ENCODE peak calls at places on chromosomes 2 and 18, in nine cellular contexts. Y, F, U, D, A, M, J, E and K are unnamed samples.

GRCh38 chr2:96470636-96471035 is 34.5 kb downstream of the NEURL3 start:
- DNase-seq in F (no peak), E (peak), A (peak), M (no peak), J (peak), Y (no peak), U (peak), D (no peak), K (peak)

GRCh38 chr2:239326831-239327535 is 73.8 kb downstream of the HDAC4 start:
- DNase-seq in M (peak), E (no peak), Y (peak), F (no peak), J (peak), D (peak), A (no peak), U (peak), K (peak)

GRCh38 chr18:76992226-76993084 is 140.1 kb downstream of the MBP start:
- DNase-seq in Y (no peak), M (no peak), F (no peak), J (no peak), E (no peak), U (no peak), A (no peak), D (no peak), K (no peak)

GRCh38 chr2:127416486-127417001 is 1.7 kb upstream of the PROC start:
- DNase-seq in U (no peak), D (no peak), F (no peak), A (no peak), E (peak), M (no peak), Y (no peak), J (peak), K (no peak)

GRCh38 chr18:60649107-60649506 is 276.5 kb upstream of the MC4R start:
- DNase-seq in M (no peak), Y (no peak), J (no peak), A (peak), E (no peak), D (no peak), F (no peak), U (no peak), K (no peak)

GRCh38 chr2:43100883-43101662 is 125.3 kb downstream of the ZFP36L2 start:
- DNase-seq in Y (no peak), D (no peak), M (no peak), U (no peak), A (peak), F (no peak), J (no peak), E (peak), K (no peak)

GRCh38 chr2:189056200-189057106 is 82.3 kb downstream of the COL3A1 start:
- DNase-seq in Y (no peak), F (no peak), D (no peak), M (no peak), J (no peak), U (no peak), A (no peak), E (no peak), K (no peak)

GRCh38 chr2:170928036-170928823 is 823 bp upstream of the GORASP2 start:
- DNase-seq in J (no peak), A (peak), E (peak), F (no peak), U (no peak), D (peak), M (no peak), Y (peak), K (no peak)

GRCh38 chr18:12929477-12930083 is 18.2 kb upstream of the SEH1L start:
- DNase-seq in F (no peak), Y (no peak), D (no peak), M (no peak), A (no peak), U (no peak), J (no peak), E (no peak), K (no peak)

GRCh38 chr18:57915241-57915640 is 112.1 kb upstream of the ATP8B1 start:
- DNase-seq in U (no peak), D (no peak), M (no peak), F (no peak), Y (no peak), A (peak), J (no peak), E (no peak), K (no peak)

GRCh38 chr2:143906850-143907249 is 613.1 kb downstream of the ZEB2 start:
- DNase-seq in E (no peak), F (no peak), Y (no peak), U (no peak), D (no peak), A (no peak), M (no peak), J (no peak), K (no peak)

GRCh38 chr2:12549641-12550040 is 167.1 kb upstream of the TRIB2 start:
- DNase-seq in U (no peak), A (no peak), J (no peak), Y (peak), D (no peak), E (peak), F (no peak), M (no peak), K (no peak)

GRCh38 chr18:73564073-73564472 is 583.6 kb downstream of the FBXO15 start:
- DNase-seq in F (peak), M (peak), U (no peak), Y (peak), A (no peak), E (no peak), J (no peak), D (peak), K (no peak)

GRCh38 chr2:230671117-230671516 is 41.5 kb upstream of the CAB39 start:
- DNase-seq in A (no peak), E (no peak), D (peak), Y (peak), U (no peak), J (no peak), M (peak), F (no peak), K (no peak)

GRCh38 chr2:134722728-134723127 is 3.9 kb upstream of the TMEM163 start:
- DNase-seq in J (no peak), U (no peak), A (no peak), Y (no peak), D (no peak), F (no peak), E (no peak), M (no peak), K (no peak)

GRCh38 chr2:26033270-26033768 is 565 bp upstream of the RAB10 start:
- DNase-seq in Y (peak), U (no peak), E (peak), F (peak), J (no peak), A (peak), M (no peak), D (peak), K (no peak)

GRCh38 chr18:33440011-33440383 is 524 bp downstream of the CCDC178 start:
- DNase-seq in Y (no peak), F (peak), M (peak), J (no peak), U (no peak), E (peak), A (peak), D (no peak), K (no peak)

GRCh38 chr2:69087912-69088240 is 74.9 kb downstream of the ANTXR1 start:
- DNase-seq in E (no peak), M (no peak), Y (peak), A (no peak), D (no peak), J (no peak), F (no peak), U (no peak), K (no peak)

GRCh38 chr18:7617738-7618422 is 50.8 kb downstream of the PTPRM start:
- DNase-seq in A (peak), F (peak), Y (peak), J (no peak), D (peak), E (no peak), U (no peak), M (peak), K (no peak)

GRCh38 chr2:122843503-122843902 is 1088.1 kb downstream of the TSN start:
- DNase-seq in J (no peak), Y (no peak), A (no peak), F (no peak), E (no peak), M (no peak), D (no peak), U (no peak), K (no peak)

GRCh38 chr2:3870222-3870621 is 166.8 kb downstream of the DCDC2C start:
- DNase-seq in A (no peak), F (no peak), M (no peak), U (no peak), D (peak), E (no peak), Y (peak), J (no peak), K (no peak)

GRCh38 chr2:14702258-14702657 is 69.7 kb downstream of the LRATD1 start:
- DNase-seq in D (no peak), Y (peak), E (no peak), J (no peak), A (peak), U (no peak), F (no peak), M (no peak), K (no peak)

GRCh38 chr2:207487650-207488315 is 42.0 kb upstream of the CREB1 start:
- DNase-seq in E (peak), D (peak), M (peak), F (peak), Y (peak), J (no peak), U (no peak), A (no peak), K (no peak)

GRCh38 chr2:173966274-173967098 is 1.3 kb upstream of the SP3 start:
- DNase-seq in E (no peak), J (no peak), M (no peak), A (no peak), F (no peak), U (no peak), D (no peak), Y (no peak), K (no peak)

GRCh38 chr18:42578781-42579180 is 536.7 kb downstream of the RIT2 start:
- DNase-seq in D (peak), E (no peak), A (no peak), J (no peak), M (peak), U (no peak), F (no peak), Y (peak), K (no peak)

GRCh38 chr18:12014091-12014490 is 32.8 kb downstream of the IMPA2 start:
- DNase-seq in F (no peak), E (no peak), A (no peak), M (no peak), D (no peak), U (no peak), J (no peak), Y (no peak), K (no peak)

GRCh38 chr18:79884296-79884962 is 67.0 kb downstream of the SLC66A2 start:
- DNase-seq in M (no peak), F (no peak), J (no peak), D (no peak), U (no peak), A (no peak), E (no peak), Y (no peak), K (no peak)

GRCh38 chr2:71743995-71744675 is 290.8 kb downstream of the DYSF start:
- DNase-seq in E (no peak), D (no peak), J (no peak), U (no peak), M (no peak), Y (peak), A (no peak), F (no peak), K (no peak)

GRCh38 chr2:185780890-185781289 is 42.3 kb downstream of the FSIP2 start:
- DNase-seq in A (no peak), M (no peak), F (no peak), J (no peak), U (no peak), D (no peak), E (no peak), Y (no peak), K (no peak)

GRCh38 chr2:53874401-53874950 is 14.7 kb upstream of the GPR75 start:
- DNase-seq in M (no peak), F (no peak), J (no peak), U (no peak), E (no peak), Y (no peak), D (no peak), A (no peak), K (no peak)

GRCh38 chr18:37471619-37472018 is 94.0 kb downstream of the CELF4 start:
- DNase-seq in J (no peak), Y (no peak), D (no peak), E (no peak), A (no peak), M (no peak), U (no peak), F (no peak), K (no peak)

GRCh38 chr2:219645631-219646527 is 18.4 kb downstream of the SLC4A3 start:
- DNase-seq in A (peak), F (no peak), D (peak), J (no peak), M (peak), U (no peak), Y (peak), E (peak), K (no peak)

GRCh38 chr2:235234711-235235110 is 259.1 kb upstream of the AGAP1 start:
- DNase-seq in U (no peak), Y (no peak), D (peak), F (no peak), M (no peak), E (no peak), J (no peak), A (peak), K (no peak)